ENCODE peak calls at places on chromosomes 1 and 21, in five cellular contexts. I is HCT116, U is endothelial cell of umbilical vein, G is H1, P is K562. B is an unnamed sample.

GRCh38 chr1:10692401-10693021 is 103.9 kb downstream of the CASZ1 start:
- DNase-seq in I (peak; percentile 19), P (peak; percentile 59), U (no peak), G (no peak), B (no peak)

GRCh38 chr1:218357211-218357892 is 12.2 kb downstream of the TGFB2 start:
- DNase-seq in P (no peak), I (no peak), U (no peak), G (no peak), B (no peak)

GRCh38 chr1:38138498-38139233 is 92.1 kb upstream of the POU3F1 start:
- DNase-seq in G (no peak), U (peak; percentile 79), I (peak; percentile 43), P (no peak), B (no peak)

GRCh38 chr1:212605441-212605976 is 3.1 kb upstream of the ATF3 start:
- DNase-seq in U (peak; percentile 19), G (no peak), P (no peak), I (no peak), B (no peak)

GRCh38 chr1:243447342-243447741 is 191.5 kb downstream of the SDCCAG8 start:
- DNase-seq in G (no peak), P (peak; percentile 67), I (no peak), U (no peak), B (no peak)

GRCh38 chr1:5936126-5936525 is 56.1 kb downstream of the NPHP4 start:
- DNase-seq in P (no peak), G (no peak), I (no peak), U (no peak), B (no peak)

GRCh38 chr1:103266036-103266435 is 157.7 kb upstream of the COL11A1 start:
- DNase-seq in P (no peak), U (no peak), G (no peak), I (no peak), B (no peak)

GRCh38 chr1:116919802-116920201 is 10.1 kb downstream of the PTGFRN start:
- DNase-seq in U (no peak), I (no peak), P (peak; percentile 55), G (no peak), B (no peak)

GRCh38 chr1:74674278-74675048 is 871 bp upstream of the ERICH3 start:
- DNase-seq in U (no peak), P (no peak), I (no peak), G (peak; percentile 23), B (peak; percentile 71)

GRCh38 chr1:232322162-232322734 is 307.7 kb downstream of the SIPA1L2 start:
- DNase-seq in U (no peak), I (no peak), G (no peak), P (no peak), B (no peak)

GRCh38 chr1:16082283-16083038 is 9.0 kb upstream of the FAM131C start:
- DNase-seq in P (peak; percentile 85), G (peak; percentile 57), U (peak; percentile 60), I (no peak), B (peak; percentile 88)

GRCh38 chr1:119914071-119914470 is 17.8 kb upstream of the ADAM30 start:
- DNase-seq in P (no peak), U (no peak), I (no peak), G (no peak), B (no peak)

GRCh38 chr1:241950390-241950789 is 7.2 kb upstream of the BECN2 start:
- DNase-seq in I (no peak), U (no peak), G (no peak), P (no peak), B (no peak)

GRCh38 chr1:19306941-19307340 is 5.0 kb downstream of the AKR7A2 start:
- DNase-seq in G (no peak), I (no peak), P (no peak), U (no peak), B (no peak)

GRCh38 chr1:168019407-168019806 is 82.5 kb upstream of the MPC2 start:
- DNase-seq in U (no peak), P (no peak), G (no peak), I (no peak), B (peak; percentile 30)

GRCh38 chr1:229019647-229020281 is 251.1 kb upstream of the RAB4A start:
- DNase-seq in G (no peak), U (no peak), P (no peak), I (no peak), B (no peak)

GRCh38 chr1:173473599-173474011 is 3.5 kb upstream of the PRDX6 start:
- DNase-seq in G (no peak), I (peak; percentile 29), P (no peak), U (peak; percentile 83), B (no peak)

GRCh38 chr21:35053356-35054096 is 4.4 kb upstream of the RUNX1 start:
- DNase-seq in I (no peak), P (no peak), G (no peak), U (no peak), B (no peak)

GRCh38 chr1:200737647-200738296 is 921 bp upstream of the CAMSAP2 start:
- DNase-seq in G (no peak), P (no peak), U (no peak), I (no peak), B (peak; percentile 8)

GRCh38 chr1:1013922-1014617 is 773 bp downstream of the ISG15 start:
- DNase-seq in G (no peak), P (no peak), U (no peak), I (no peak), B (peak; percentile 64)

GRCh38 chr1:36055706-36056105 is 28.2 kb upstream of the TEKT2 start:
- DNase-seq in P (no peak), I (no peak), U (no peak), G (no peak), B (no peak)

GRCh38 chr1:81681570-81681969 is 119.2 kb upstream of the ADGRL2 start:
- DNase-seq in G (no peak), U (peak; percentile 92), P (no peak), I (no peak), B (peak; percentile 25)

GRCh38 chr1:52503706-52504105 is 49.2 kb downstream of the TUT4 start:
- DNase-seq in U (no peak), P (no peak), G (no peak), I (no peak), B (no peak)

GRCh38 chr1:100443739-100444571 is 91.6 kb downstream of the CDC14A start:
- DNase-seq in I (no peak), U (peak; percentile 74), P (no peak), G (no peak), B (no peak)

GRCh38 chr1:60234761-60235160 is 161.2 kb upstream of the C1orf87 start:
- DNase-seq in U (no peak), G (no peak), I (no peak), P (no peak), B (no peak)

GRCh38 chr1:222697858-222698257 is 14.4 kb downstream of the AIDA start:
- DNase-seq in G (no peak), P (no peak), I (no peak), U (no peak), B (no peak)

GRCh38 chr1:221598122-221598521 is 143.8 kb downstream of the DUSP10 start:
- DNase-seq in P (no peak), U (no peak), G (no peak), I (no peak), B (no peak)

GRCh38 chr1:193462629-193463320 is 276.4 kb upstream of the B3GALT2 start:
- DNase-seq in U (peak; percentile 1), I (no peak), G (no peak), P (no peak), B (peak; percentile 45)

GRCh38 chr1:36471830-36472641 is 7.9 kb upstream of the MRPS15 start:
- DNase-seq in P (no peak), I (no peak), U (no peak), G (no peak), B (peak; percentile 29)

GRCh38 chr21:25903599-25903998 is 168.8 kb downstream of the GABPA start:
- DNase-seq in P (no peak), U (no peak), G (no peak), I (no peak), B (no peak)

GRCh38 chr21:45954271-45954670 is 27.3 kb upstream of the COL6A1 start:
- DNase-seq in P (no peak), U (no peak), I (no peak), G (no peak), B (peak; percentile 40)

GRCh38 chr1:220457982-220458381 is 70.0 kb upstream of the MARK1 start:
- DNase-seq in P (no peak), G (no peak), U (peak; percentile 6), I (no peak), B (no peak)

DNA sequence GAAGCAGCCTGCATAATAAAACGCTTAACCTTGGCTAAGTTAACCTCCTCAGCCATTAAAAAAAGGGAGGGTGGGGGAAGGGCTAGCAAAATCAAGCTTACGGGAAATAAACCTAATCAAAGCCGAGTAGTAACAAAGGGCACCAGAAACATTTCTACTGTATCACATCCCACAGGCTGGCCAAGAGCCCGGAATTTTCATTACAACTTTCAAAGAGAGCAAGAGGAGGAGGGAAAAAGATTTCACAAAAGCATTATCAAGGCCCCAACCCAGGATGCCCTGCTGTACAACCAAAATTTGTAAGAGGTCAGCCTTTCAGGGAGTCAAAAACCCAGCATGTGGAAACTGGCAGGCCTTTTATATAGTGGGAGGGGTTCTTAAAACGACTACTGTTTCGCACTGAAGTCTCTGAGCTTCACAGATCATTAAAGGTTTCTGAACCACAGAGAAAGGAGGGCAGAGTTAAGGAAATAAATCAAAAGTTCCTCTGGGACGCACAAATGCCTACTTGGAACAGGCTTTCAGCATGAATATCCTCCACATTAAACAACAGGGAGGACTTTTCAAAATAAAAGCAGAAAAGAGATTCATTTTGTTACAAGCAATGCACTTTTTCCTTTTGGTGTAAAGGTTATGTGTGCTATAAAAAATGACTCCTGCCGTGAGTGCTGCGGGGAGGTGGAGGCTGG is 90.4 kb downstream of the SLC45A1 start:
- DNase-seq in U (peak; percentile 89), G (no peak), I (no peak), P (no peak), B (peak; percentile 53)
- H3K4me3 ChIP-seq in U (no peak overlapping the region), G (no peak overlapping the region), I (no peak overlapping the region), P (no peak overlapping the region), B (peak overlapping the region; percentile 19)

GRCh38 chr1:109991400-109991925 is 6.9 kb downstream of the AHCYL1 start:
- DNase-seq in P (no peak), U (no peak), G (no peak), I (no peak), B (no peak)
- TF ChIP-seq POLR2AphosphoS5 in P (no peak), U (no peak), G (no peak), I (no peak), B (no peak)

DNA sequence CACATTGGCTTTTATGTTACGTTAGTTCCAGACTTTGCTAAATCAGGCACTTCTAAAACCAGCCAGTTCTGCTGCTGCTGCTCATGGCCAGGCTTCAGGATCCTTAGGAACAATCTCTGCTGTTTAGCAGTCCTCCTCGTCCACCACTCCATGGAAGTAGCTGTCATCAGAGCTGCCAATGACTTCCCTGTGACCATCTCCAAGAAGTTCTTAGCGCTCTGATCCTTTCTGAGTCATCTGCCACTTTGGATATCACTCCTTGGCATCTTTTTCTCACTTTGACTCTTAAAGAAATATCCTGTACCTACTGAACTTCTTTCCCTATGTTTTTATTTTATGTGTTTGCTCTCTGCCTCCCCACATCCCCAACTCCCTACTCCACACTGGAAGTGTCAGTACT is 14.7 kb upstream of the IRF2BP2 start:
- DNase-seq in I (no peak), G (no peak), P (no peak), U (no peak), B (no peak)
- H2AFZ ChIP-seq in I (no peak overlapping the region), G (peak overlapping the region; percentile 26), P (no peak overlapping the region), U (peak overlapping the region; percentile 58), B (peak overlapping the region; percentile 88)

GRCh38 chr1:31373897-31374486 is 1.1 kb upstream of the FABP3 start:
- DNase-seq in I (no peak), P (no peak), U (no peak), G (no peak), B (no peak)
- H3K4me3 ChIP-seq in I (no peak overlapping the region), P (no peak overlapping the region), U (no peak overlapping the region), G (peak overlapping the region; percentile 12), B (peak overlapping the region; percentile 81)